ENCODE peak calls at places on chromosomes 5 and 9, in seven cellular contexts. One of them, this sample, is unnamed.

GRCh38 chr9:125699870-125700269 is 7.1 kb downstream of the MAPKAP1 start:
- DNase-seq in GM19239: no peak
- DNase-seq in activated CD8-positive, alpha-beta T cell treated with anti-CD3 and anti-CD28 coated beads for 36 hours: no peak
- DNase-seq in NCI-H1417: no peak
- DNase-seq in coronary artery: no peak
- DNase-seq in HFFc6: no peak
- DNase-seq in astrocyte of the hippocampus: no peak
- DNase-seq in this sample: no peak

GRCh38 chr5:176921669-176922196 is 22.6 kb upstream of the HK3 start:
- DNase-seq in astrocyte of the hippocampus: peak; percentile 36
- DNase-seq in activated CD8-positive, alpha-beta T cell treated with anti-CD3 and anti-CD28 coated beads for 36 hours: no peak
- DNase-seq in NCI-H1417: no peak
- DNase-seq in GM19239: no peak
- DNase-seq in HFFc6: no peak
- DNase-seq in coronary artery: no peak
- DNase-seq in this sample: no peak

GRCh38 chr9:101138516-101138915 is 110.0 kb downstream of the PLPPR1 start:
- DNase-seq in astrocyte of the hippocampus: no peak
- DNase-seq in HFFc6: no peak
- DNase-seq in GM19239: no peak
- DNase-seq in coronary artery: no peak
- DNase-seq in activated CD8-positive, alpha-beta T cell treated with anti-CD3 and anti-CD28 coated beads for 36 hours: no peak
- DNase-seq in NCI-H1417: no peak
- DNase-seq in this sample: no peak

GRCh38 chr5:57036621-57037160 is 84.8 kb upstream of the MIER3 start:
- DNase-seq in GM19239: no peak
- DNase-seq in astrocyte of the hippocampus: no peak
- DNase-seq in HFFc6: no peak
- DNase-seq in NCI-H1417: no peak
- DNase-seq in activated CD8-positive, alpha-beta T cell treated with anti-CD3 and anti-CD28 coated beads for 36 hours: no peak
- DNase-seq in coronary artery: no peak
- DNase-seq in this sample: no peak

GRCh38 chr9:103942652-103943051 is 151.5 kb upstream of the SMC2 start:
- DNase-seq in astrocyte of the hippocampus: no peak
- DNase-seq in GM19239: no peak
- DNase-seq in HFFc6: no peak
- DNase-seq in activated CD8-positive, alpha-beta T cell treated with anti-CD3 and anti-CD28 coated beads for 36 hours: no peak
- DNase-seq in coronary artery: no peak
- DNase-seq in NCI-H1417: peak; percentile 73
- DNase-seq in this sample: no peak

GRCh38 chr9:107489144-107489673 is 360 bp downstream of the KLF4 start:
- DNase-seq in coronary artery: no peak
- DNase-seq in NCI-H1417: peak; percentile 88
- DNase-seq in GM19239: no peak
- DNase-seq in astrocyte of the hippocampus: peak; percentile 57
- DNase-seq in HFFc6: no peak
- DNase-seq in activated CD8-positive, alpha-beta T cell treated with anti-CD3 and anti-CD28 coated beads for 36 hours: no peak
- DNase-seq in this sample: no peak

GRCh38 chr9:129557192-129558036 is 63.5 kb downstream of the C9orf50 start:
- DNase-seq in NCI-H1417: peak; percentile 27
- DNase-seq in GM19239: no peak
- DNase-seq in activated CD8-positive, alpha-beta T cell treated with anti-CD3 and anti-CD28 coated beads for 36 hours: no peak
- DNase-seq in astrocyte of the hippocampus: peak; percentile 98
- DNase-seq in coronary artery: no peak
- DNase-seq in HFFc6: no peak
- DNase-seq in this sample: no peak

GRCh38 chr5:180860887-180861822 is at the start of gene ZFP62:
- DNase-seq in NCI-H1417: peak; percentile 89
- DNase-seq in activated CD8-positive, alpha-beta T cell treated with anti-CD3 and anti-CD28 coated beads for 36 hours: peak; percentile 91
- DNase-seq in HFFc6: peak; percentile 77
- DNase-seq in GM19239: peak; percentile 71
- DNase-seq in astrocyte of the hippocampus: peak; percentile 97
- DNase-seq in coronary artery: peak; percentile 87
- DNase-seq in this sample: peak; percentile 86

GRCh38 chr9:69444021-69444420 is 119.0 kb downstream of the ENTREP1 start:
- DNase-seq in astrocyte of the hippocampus: peak; percentile 94
- DNase-seq in coronary artery: no peak
- DNase-seq in activated CD8-positive, alpha-beta T cell treated with anti-CD3 and anti-CD28 coated beads for 36 hours: no peak
- DNase-seq in GM19239: no peak
- DNase-seq in NCI-H1417: no peak
- DNase-seq in HFFc6: peak; percentile 83
- DNase-seq in this sample: no peak

GRCh38 chr5:97658116-97658900 is 475.3 kb upstream of the RIOK2 start:
- DNase-seq in NCI-H1417: no peak
- DNase-seq in HFFc6: no peak
- DNase-seq in coronary artery: no peak
- DNase-seq in activated CD8-positive, alpha-beta T cell treated with anti-CD3 and anti-CD28 coated beads for 36 hours: no peak
- DNase-seq in GM19239: no peak
- DNase-seq in astrocyte of the hippocampus: peak; percentile 0
- DNase-seq in this sample: no peak

GRCh38 chr5:62346727-62347126 is 40.7 kb downstream of the KIF2A start:
- DNase-seq in NCI-H1417: no peak
- DNase-seq in GM19239: no peak
- DNase-seq in astrocyte of the hippocampus: no peak
- DNase-seq in HFFc6: no peak
- DNase-seq in activated CD8-positive, alpha-beta T cell treated with anti-CD3 and anti-CD28 coated beads for 36 hours: no peak
- DNase-seq in coronary artery: no peak
- DNase-seq in this sample: no peak

GRCh38 chr5:109588281-109589035 is 101.3 kb upstream of the MAN2A1 start:
- DNase-seq in NCI-H1417: no peak
- DNase-seq in HFFc6: no peak
- DNase-seq in activated CD8-positive, alpha-beta T cell treated with anti-CD3 and anti-CD28 coated beads for 36 hours: no peak
- DNase-seq in GM19239: no peak
- DNase-seq in coronary artery: no peak
- DNase-seq in astrocyte of the hippocampus: no peak
- DNase-seq in this sample: no peak

GRCh38 chr5:95713960-95714710 is 17.0 kb upstream of the RHOBTB3 start:
- DNase-seq in activated CD8-positive, alpha-beta T cell treated with anti-CD3 and anti-CD28 coated beads for 36 hours: no peak
- DNase-seq in HFFc6: no peak
- DNase-seq in coronary artery: no peak
- DNase-seq in NCI-H1417: no peak
- DNase-seq in astrocyte of the hippocampus: no peak
- DNase-seq in GM19239: no peak
- DNase-seq in this sample: no peak

GRCh38 chr5:97764700-97765099 is 581.7 kb upstream of the RIOK2 start:
- DNase-seq in HFFc6: peak; percentile 57
- DNase-seq in coronary artery: no peak
- DNase-seq in GM19239: no peak
- DNase-seq in astrocyte of the hippocampus: no peak
- DNase-seq in activated CD8-positive, alpha-beta T cell treated with anti-CD3 and anti-CD28 coated beads for 36 hours: no peak
- DNase-seq in NCI-H1417: no peak
- DNase-seq in this sample: no peak

GRCh38 chr5:459562-460412 is 16.8 kb downstream of the EXOC3 start:
- DNase-seq in coronary artery: peak; percentile 43
- DNase-seq in NCI-H1417: no peak
- DNase-seq in GM19239: no peak
- DNase-seq in astrocyte of the hippocampus: no peak
- DNase-seq in HFFc6: no peak
- DNase-seq in activated CD8-positive, alpha-beta T cell treated with anti-CD3 and anti-CD28 coated beads for 36 hours: no peak
- DNase-seq in this sample: no peak

GRCh38 chr5:150734579-150735384 is 24.0 kb downstream of the DCTN4 start:
- DNase-seq in NCI-H1417: no peak
- DNase-seq in HFFc6: no peak
- DNase-seq in activated CD8-positive, alpha-beta T cell treated with anti-CD3 and anti-CD28 coated beads for 36 hours: peak; percentile 57
- DNase-seq in GM19239: peak; percentile 7
- DNase-seq in astrocyte of the hippocampus: no peak
- DNase-seq in coronary artery: no peak
- DNase-seq in this sample: no peak

GRCh38 chr9:94443039-94443722 is 111.7 kb upstream of the PCAT7 start:
- DNase-seq in GM19239: no peak
- DNase-seq in HFFc6: no peak
- DNase-seq in astrocyte of the hippocampus: peak; percentile 16
- DNase-seq in NCI-H1417: peak; percentile 56
- DNase-seq in activated CD8-positive, alpha-beta T cell treated with anti-CD3 and anti-CD28 coated beads for 36 hours: no peak
- DNase-seq in coronary artery: no peak
- DNase-seq in this sample: no peak

GRCh38 chr5:10335711-10336470 is 17.6 kb upstream of the MARCHF6 start:
- DNase-seq in HFFc6: no peak
- DNase-seq in NCI-H1417: no peak
- DNase-seq in astrocyte of the hippocampus: no peak
- DNase-seq in coronary artery: no peak
- DNase-seq in GM19239: no peak
- DNase-seq in activated CD8-positive, alpha-beta T cell treated with anti-CD3 and anti-CD28 coated beads for 36 hours: no peak
- DNase-seq in this sample: no peak

GRCh38 chr9:99573883-99574282 is 247.8 kb upstream of the NR4A3 start:
- DNase-seq in NCI-H1417: no peak
- DNase-seq in GM19239: no peak
- DNase-seq in HFFc6: no peak
- DNase-seq in astrocyte of the hippocampus: no peak
- DNase-seq in coronary artery: no peak
- DNase-seq in activated CD8-positive, alpha-beta T cell treated with anti-CD3 and anti-CD28 coated beads for 36 hours: no peak
- DNase-seq in this sample: no peak

GRCh38 chr5:5572983-5573797 is 150.7 kb downstream of the ICE1 start:
- DNase-seq in NCI-H1417: no peak
- DNase-seq in GM19239: no peak
- DNase-seq in astrocyte of the hippocampus: no peak
- DNase-seq in activated CD8-positive, alpha-beta T cell treated with anti-CD3 and anti-CD28 coated beads for 36 hours: no peak
- DNase-seq in coronary artery: no peak
- DNase-seq in HFFc6: no peak
- DNase-seq in this sample: no peak

GRCh38 chr5:127562252-127562651 is 44.8 kb downstream of the PRRC1 start:
- DNase-seq in NCI-H1417: peak; percentile 7
- DNase-seq in GM19239: no peak
- DNase-seq in astrocyte of the hippocampus: peak; percentile 16
- DNase-seq in HFFc6: no peak
- DNase-seq in coronary artery: no peak
- DNase-seq in activated CD8-positive, alpha-beta T cell treated with anti-CD3 and anti-CD28 coated beads for 36 hours: no peak
- DNase-seq in this sample: no peak

This sample was measured in stimulated activated CD4-positive, alpha-beta T cell treated with anti-CD3 and anti-CD28 coated beads, Interleukin-4, amount 100 ng/mL, for 24 hours.